ENCODE peak calls at places on chromosome 20, in eight cellular contexts. One of them, this sample, is unnamed. For H3K4me1 and H3K36me3, the result is how much of the 10 kb centered on the place peaks cover.

GRCh38 chr20:11000416-11000815 is 326.6 kb upstream of the JAG1 start:
- DNase-seq in cardiac muscle cell: no peak
- DNase-seq in CD8-positive, alpha-beta memory T cell: no peak
- DNase-seq in SJCRH30: no peak
- DNase-seq in neuronal stem cell: no peak
- DNase-seq in heart right ventricle: no peak
- DNase-seq in lung: no peak
- DNase-seq in right lobe of liver: no peak
- DNase-seq in this sample: no peak

GRCh38 chr20:21505810-21506530 is 7.9 kb downstream of the NKX2-2 start:
- DNase-seq in CD8-positive, alpha-beta memory T cell: peak
- DNase-seq in neuronal stem cell: peak
- DNase-seq in heart right ventricle: no peak
- DNase-seq in SJCRH30: no peak
- DNase-seq in cardiac muscle cell: peak
- DNase-seq in right lobe of liver: peak
- DNase-seq in lung: no peak
- DNase-seq in this sample: peak

GRCh38 chr20:32483351-32484220 is 101.5 kb downstream of the NOL4L start:
- DNase-seq in heart right ventricle: peak
- DNase-seq in CD8-positive, alpha-beta memory T cell: peak
- DNase-seq in cardiac muscle cell: peak
- DNase-seq in SJCRH30: peak
- DNase-seq in right lobe of liver: peak
- DNase-seq in neuronal stem cell: peak
- DNase-seq in lung: peak
- DNase-seq in this sample: peak

GRCh38 chr20:17721802-17722486 is 22.2 kb downstream of the BANF2 start:
- DNase-seq in CD8-positive, alpha-beta memory T cell: no peak
- DNase-seq in lung: no peak
- DNase-seq in cardiac muscle cell: peak
- DNase-seq in neuronal stem cell: no peak
- DNase-seq in SJCRH30: no peak
- DNase-seq in heart right ventricle: no peak
- DNase-seq in right lobe of liver: no peak
- DNase-seq in this sample: no peak

GRCh38 chr20:18007534-18008292 is 38.9 kb downstream of the MGME1 start:
- DNase-seq in right lobe of liver: peak
- DNase-seq in lung: no peak
- DNase-seq in neuronal stem cell: no peak
- DNase-seq in cardiac muscle cell: peak
- DNase-seq in heart right ventricle: peak
- DNase-seq in CD8-positive, alpha-beta memory T cell: no peak
- DNase-seq in SJCRH30: no peak
- DNase-seq in this sample: no peak

GRCh38 chr20:6277661-6278060 is 154.8 kb upstream of the FERMT1 start:
- DNase-seq in right lobe of liver: no peak
- DNase-seq in cardiac muscle cell: peak
- DNase-seq in heart right ventricle: no peak
- DNase-seq in neuronal stem cell: no peak
- DNase-seq in lung: no peak
- DNase-seq in SJCRH30: peak
- DNase-seq in CD8-positive, alpha-beta memory T cell: no peak
- DNase-seq in this sample: no peak

GRCh38 chr20:64106981-64107735 is at the start of gene NPBWR2:
- DNase-seq in lung: no peak
- DNase-seq in neuronal stem cell: no peak
- DNase-seq in right lobe of liver: no peak
- DNase-seq in cardiac muscle cell: no peak
- DNase-seq in CD8-positive, alpha-beta memory T cell: no peak
- DNase-seq in SJCRH30: no peak
- DNase-seq in heart right ventricle: no peak
- DNase-seq in this sample: peak

GRCh38 chr20:46056970-46057855 is 28.2 kb downstream of the SLC12A5 start:
- DNase-seq in right lobe of liver: no peak
- DNase-seq in SJCRH30: peak
- DNase-seq in cardiac muscle cell: peak
- DNase-seq in heart right ventricle: peak
- DNase-seq in lung: no peak
- DNase-seq in neuronal stem cell: peak
- DNase-seq in CD8-positive, alpha-beta memory T cell: no peak
- DNase-seq in this sample: no peak

GRCh38 chr20:12679456-12679855 is 329.3 kb upstream of the SPTLC3 start:
- DNase-seq in lung: no peak
- DNase-seq in SJCRH30: no peak
- DNase-seq in neuronal stem cell: no peak
- DNase-seq in cardiac muscle cell: no peak
- DNase-seq in CD8-positive, alpha-beta memory T cell: no peak
- DNase-seq in right lobe of liver: no peak
- DNase-seq in heart right ventricle: no peak
- DNase-seq in this sample: no peak

GRCh38 chr20:53331151-53331973 is 262.3 kb downstream of the ZNF217 start:
- DNase-seq in neuronal stem cell: no peak
- DNase-seq in lung: no peak
- DNase-seq in heart right ventricle: peak
- DNase-seq in SJCRH30: peak
- DNase-seq in right lobe of liver: no peak
- DNase-seq in cardiac muscle cell: peak
- DNase-seq in CD8-positive, alpha-beta memory T cell: no peak
- DNase-seq in this sample: no peak

GRCh38 chr20:11331096-11331495 is 586.6 kb upstream of the BTBD3 start:
- DNase-seq in SJCRH30: no peak
- DNase-seq in CD8-positive, alpha-beta memory T cell: no peak
- DNase-seq in right lobe of liver: no peak
- DNase-seq in heart right ventricle: no peak
- DNase-seq in lung: no peak
- DNase-seq in cardiac muscle cell: no peak
- DNase-seq in neuronal stem cell: no peak
- DNase-seq in this sample: no peak

GRCh38 chr20:36847710-36848040 is 28.3 kb upstream of the TLDC2 start:
- DNase-seq in heart right ventricle: no peak
- DNase-seq in SJCRH30: no peak
- DNase-seq in neuronal stem cell: no peak
- DNase-seq in CD8-positive, alpha-beta memory T cell: no peak
- DNase-seq in cardiac muscle cell: no peak
- DNase-seq in lung: no peak
- DNase-seq in right lobe of liver: no peak
- DNase-seq in this sample: no peak

GRCh38 chr20:36848078-36848660 is 27.8 kb upstream of the TLDC2 start:
- DNase-seq in heart right ventricle: peak
- DNase-seq in cardiac muscle cell: peak
- DNase-seq in lung: no peak
- DNase-seq in right lobe of liver: no peak
- DNase-seq in SJCRH30: no peak
- DNase-seq in CD8-positive, alpha-beta memory T cell: no peak
- DNase-seq in neuronal stem cell: no peak
- DNase-seq in this sample: peak

GRCh38 chr20:36850759-36851158 is 25.2 kb upstream of the TLDC2 start:
- DNase-seq in SJCRH30: no peak
- DNase-seq in lung: no peak
- DNase-seq in heart right ventricle: no peak
- DNase-seq in neuronal stem cell: no peak
- DNase-seq in CD8-positive, alpha-beta memory T cell: no peak
- DNase-seq in right lobe of liver: no peak
- DNase-seq in cardiac muscle cell: no peak
- DNase-seq in this sample: no peak

GRCh38 chr20:36848677-36849076 is 27.3 kb upstream of the TLDC2 start:
- DNase-seq in CD8-positive, alpha-beta memory T cell: no peak
- DNase-seq in right lobe of liver: no peak
- DNase-seq in heart right ventricle: no peak
- DNase-seq in cardiac muscle cell: no peak
- DNase-seq in neuronal stem cell: no peak
- DNase-seq in SJCRH30: no peak
- DNase-seq in lung: no peak
- DNase-seq in this sample: no peak

DNA sequence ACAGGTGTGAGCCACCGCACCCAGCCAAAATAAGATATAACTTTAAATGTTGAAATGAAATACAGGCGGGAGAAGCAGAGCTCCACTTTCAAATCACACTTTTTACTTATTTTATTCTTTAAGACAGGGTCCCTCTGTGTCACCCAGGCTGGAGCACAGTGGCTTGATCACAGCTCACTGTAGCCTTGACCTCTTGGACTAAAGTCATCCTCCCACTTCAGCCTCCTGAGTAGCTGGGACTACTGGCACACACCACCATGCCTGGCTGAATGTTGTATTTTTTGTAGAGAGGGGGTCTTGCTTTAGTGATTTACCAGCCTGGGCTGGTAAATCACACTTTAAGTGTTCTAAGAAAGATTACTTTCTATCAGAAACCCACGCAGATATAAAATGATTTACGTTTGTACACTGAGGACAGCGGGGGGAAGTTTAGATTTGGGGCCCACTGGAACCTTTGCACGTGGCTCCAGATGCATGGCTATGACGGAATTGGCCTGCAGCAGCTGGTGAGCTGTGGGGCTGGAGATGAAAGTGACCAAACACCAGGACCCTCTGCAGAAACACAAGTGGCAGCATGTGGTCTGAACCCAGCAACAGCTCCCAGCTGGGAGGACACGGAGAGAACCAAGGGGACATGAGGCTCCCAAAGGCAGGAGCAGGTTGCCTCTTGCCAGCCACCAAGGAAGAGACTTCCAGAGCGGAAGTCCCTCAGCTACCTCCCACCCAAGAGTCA is 26.4 kb upstream of the TLDC2 start:
- DNase-seq in lung: no peak
- DNase-seq in heart right ventricle: no peak
- DNase-seq in right lobe of liver: no peak
- DNase-seq in CD8-positive, alpha-beta memory T cell: no peak
- DNase-seq in cardiac muscle cell: no peak
- DNase-seq in SJCRH30: no peak
- DNase-seq in neuronal stem cell: no peak
- DNase-seq in this sample: no peak
- H3K4me1 ChIP-seq in lung: under half
- H3K4me1 ChIP-seq in heart right ventricle: half or more
- H3K4me1 ChIP-seq in right lobe of liver: under half
- H3K4me1 ChIP-seq in CD8-positive, alpha-beta memory T cell: under half
- H3K4me1 ChIP-seq in cardiac muscle cell: under half
- H3K4me1 ChIP-seq in SJCRH30: under half
- H3K4me1 ChIP-seq in neuronal stem cell: under half
- H3K4me1 ChIP-seq in this sample: under half

DNA sequence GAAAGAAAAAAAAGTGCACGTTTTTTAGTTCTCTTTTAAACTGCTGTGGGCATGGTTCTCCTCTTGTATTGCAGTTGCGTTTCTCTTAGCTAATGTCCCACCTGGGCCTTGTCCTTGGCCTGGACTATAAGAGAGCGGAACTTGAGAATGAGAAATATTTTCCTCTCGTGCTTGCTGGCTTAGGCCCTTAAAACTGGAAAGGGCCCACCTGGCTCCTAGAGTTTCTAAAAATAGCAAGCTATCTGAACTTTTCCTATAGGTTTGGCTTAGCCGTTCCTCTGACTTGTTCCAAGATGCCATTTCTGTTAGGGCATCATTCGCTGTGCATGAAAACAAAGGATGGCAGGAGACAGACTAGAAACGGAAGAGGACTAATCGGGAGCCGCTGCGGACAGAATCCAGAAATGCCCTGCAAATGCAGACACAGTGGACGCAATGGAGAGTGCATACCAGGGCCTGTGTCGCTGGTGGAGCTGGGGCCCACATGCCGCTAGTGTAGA is 4.5 kb downstream of the RIPOR3 start:
- DNase-seq in right lobe of liver: no peak
- DNase-seq in SJCRH30: no peak
- DNase-seq in lung: no peak
- DNase-seq in CD8-positive, alpha-beta memory T cell: no peak
- DNase-seq in neuronal stem cell: no peak
- DNase-seq in heart right ventricle: no peak
- DNase-seq in cardiac muscle cell: no peak
- DNase-seq in this sample: no peak
- H3K4me3 ChIP-seq in right lobe of liver: no peak
- H3K4me3 ChIP-seq in SJCRH30: no peak
- H3K4me3 ChIP-seq in lung: no peak
- H3K4me3 ChIP-seq in CD8-positive, alpha-beta memory T cell: no peak
- H3K4me3 ChIP-seq in neuronal stem cell: no peak
- H3K4me3 ChIP-seq in heart right ventricle: no peak
- H3K4me3 ChIP-seq in cardiac muscle cell: no peak
- H3K4me3 ChIP-seq in this sample: no peak

DNA sequence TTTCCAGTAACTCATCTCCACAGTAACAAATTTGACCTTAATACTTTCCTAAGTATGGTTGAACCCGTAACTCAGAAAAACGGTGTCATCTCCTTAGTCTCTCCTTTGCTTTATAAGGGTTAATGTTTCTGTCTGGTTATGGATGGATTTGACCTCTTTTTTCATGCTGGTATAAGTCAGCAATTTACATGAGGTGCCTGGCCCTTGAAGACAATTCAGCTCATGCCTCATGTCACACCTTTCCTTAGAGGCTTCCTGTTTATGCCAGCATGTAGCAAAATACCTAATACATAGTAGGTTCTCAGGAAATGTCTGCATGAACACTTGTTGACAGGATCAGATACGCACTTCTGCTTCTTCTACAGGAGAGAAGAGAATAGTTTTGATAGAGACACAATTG is 37.7 kb upstream of the C20orf144 start:
- DNase-seq in lung: no peak
- DNase-seq in SJCRH30: no peak
- DNase-seq in cardiac muscle cell: no peak
- DNase-seq in right lobe of liver: no peak
- DNase-seq in heart right ventricle: no peak
- DNase-seq in neuronal stem cell: no peak
- DNase-seq in CD8-positive, alpha-beta memory T cell: peak
- DNase-seq in this sample: no peak
- H3K36me3 ChIP-seq in lung: under half
- H3K36me3 ChIP-seq in SJCRH30: under half
- H3K36me3 ChIP-seq in cardiac muscle cell: half or more
- H3K36me3 ChIP-seq in right lobe of liver: under half
- H3K36me3 ChIP-seq in heart right ventricle: half or more
- H3K36me3 ChIP-seq in neuronal stem cell: under half
- H3K36me3 ChIP-seq in CD8-positive, alpha-beta memory T cell: under half
- H3K36me3 ChIP-seq in this sample: under half

GRCh38 chr20:59697082-59697481 is 92.7 kb downstream of the PHACTR3 start:
- DNase-seq in cardiac muscle cell: no peak
- DNase-seq in CD8-positive, alpha-beta memory T cell: no peak
- DNase-seq in right lobe of liver: no peak
- DNase-seq in lung: no peak
- DNase-seq in SJCRH30: no peak
- DNase-seq in neuronal stem cell: no peak
- DNase-seq in heart right ventricle: no peak
- DNase-seq in this sample: no peak

GRCh38 chr20:59703046-59703445 is 98.7 kb downstream of the PHACTR3 start:
- DNase-seq in neuronal stem cell: no peak
- DNase-seq in cardiac muscle cell: no peak
- DNase-seq in CD8-positive, alpha-beta memory T cell: no peak
- DNase-seq in SJCRH30: no peak
- DNase-seq in lung: no peak
- DNase-seq in right lobe of liver: no peak
- DNase-seq in heart right ventricle: no peak
- DNase-seq in this sample: no peak

GRCh38 chr20:59696476-59696875 is 92.1 kb downstream of the PHACTR3 start:
- DNase-seq in heart right ventricle: no peak
- DNase-seq in SJCRH30: no peak
- DNase-seq in neuronal stem cell: no peak
- DNase-seq in right lobe of liver: no peak
- DNase-seq in lung: no peak
- DNase-seq in CD8-positive, alpha-beta memory T cell: no peak
- DNase-seq in cardiac muscle cell: no peak
- DNase-seq in this sample: no peak

GRCh38 chr20:59701236-59701635 is 96.9 kb downstream of the PHACTR3 start:
- DNase-seq in CD8-positive, alpha-beta memory T cell: no peak
- DNase-seq in heart right ventricle: no peak
- DNase-seq in right lobe of liver: no peak
- DNase-seq in lung: no peak
- DNase-seq in cardiac muscle cell: no peak
- DNase-seq in neuronal stem cell: no peak
- DNase-seq in SJCRH30: no peak
- DNase-seq in this sample: no peak

GRCh38 chr20:59698598-59698997 is 94.3 kb downstream of the PHACTR3 start:
- DNase-seq in SJCRH30: no peak
- DNase-seq in lung: no peak
- DNase-seq in right lobe of liver: no peak
- DNase-seq in cardiac muscle cell: no peak
- DNase-seq in neuronal stem cell: no peak
- DNase-seq in heart right ventricle: no peak
- DNase-seq in CD8-positive, alpha-beta memory T cell: no peak
- DNase-seq in this sample: no peak
- H3K4me1 ChIP-seq in SJCRH30: under half
- H3K4me1 ChIP-seq in lung: under half
- H3K4me1 ChIP-seq in right lobe of liver: under half
- H3K4me1 ChIP-seq in cardiac muscle cell: under half
- H3K4me1 ChIP-seq in neuronal stem cell: under half
- H3K4me1 ChIP-seq in heart right ventricle: under half
- H3K4me1 ChIP-seq in CD8-positive, alpha-beta memory T cell: under half
- H3K4me1 ChIP-seq in this sample: under half